ENCODE peak calls at places on chromosome 2, in five cellular contexts. Z is cardiac muscle cell; C is lower lobe of right lung; U is psoas muscle; H is CD8-positive, alpha-beta memory T cell. E is an unnamed sample. For H3K4me1, the result is how much of the 10 kb centered on the place peaks cover.

GRCh38 chr2:74426181-74426758 is 4.7 kb downstream of the WDR54 start:
- DNase-seq in Z (no peak), C (no peak), U (no peak), H (no peak), E (no peak)

GRCh38 chr2:37232131-37232933 is 874 bp downstream of the NDUFAF7 start:
- DNase-seq in Z (no peak), C (peak), U (peak), H (peak), E (no peak)

GRCh38 chr2:108370080-108370479 is 7.7 kb upstream of the SULT1C4 start:
- DNase-seq in Z (no peak), C (no peak), U (no peak), H (no peak), E (no peak)

GRCh38 chr2:141565597-141565996 is 565.2 kb downstream of the LRP1B start:
- DNase-seq in Z (no peak), C (no peak), U (no peak), H (no peak), E (no peak)

GRCh38 chr2:236308855-236309668 is 44.9 kb upstream of the ASB18 start:
- DNase-seq in Z (no peak), C (no peak), U (no peak), H (no peak), E (no peak)

GRCh38 chr2:88959480-88960204 is 268.2 kb downstream of the RPIA start:
- DNase-seq in Z (no peak), C (no peak), U (no peak), H (no peak), E (no peak)

GRCh38 chr2:72126186-72127100 is 21.2 kb downstream of the CYP26B1 start:
- DNase-seq in Z (no peak), C (no peak), U (no peak), H (no peak), E (no peak)

GRCh38 chr2:233460726-233461431 is 105.7 kb downstream of the USP40 start:
- DNase-seq in Z (no peak), C (peak), U (peak), H (no peak), E (no peak)

GRCh38 chr2:215436705-215437570 is 1.1 kb upstream of the FN1 start:
- DNase-seq in Z (no peak), C (peak), U (no peak), H (no peak), E (no peak)

GRCh38 chr2:241963223-241963622 is 93.7 kb downstream of the RTP5 start:
- DNase-seq in Z (no peak), C (no peak), U (no peak), H (no peak), E (no peak)
- H3K4me1 ChIP-seq in Z (under half), C (under half), U (under half), H (under half), E (under half)

DNA sequence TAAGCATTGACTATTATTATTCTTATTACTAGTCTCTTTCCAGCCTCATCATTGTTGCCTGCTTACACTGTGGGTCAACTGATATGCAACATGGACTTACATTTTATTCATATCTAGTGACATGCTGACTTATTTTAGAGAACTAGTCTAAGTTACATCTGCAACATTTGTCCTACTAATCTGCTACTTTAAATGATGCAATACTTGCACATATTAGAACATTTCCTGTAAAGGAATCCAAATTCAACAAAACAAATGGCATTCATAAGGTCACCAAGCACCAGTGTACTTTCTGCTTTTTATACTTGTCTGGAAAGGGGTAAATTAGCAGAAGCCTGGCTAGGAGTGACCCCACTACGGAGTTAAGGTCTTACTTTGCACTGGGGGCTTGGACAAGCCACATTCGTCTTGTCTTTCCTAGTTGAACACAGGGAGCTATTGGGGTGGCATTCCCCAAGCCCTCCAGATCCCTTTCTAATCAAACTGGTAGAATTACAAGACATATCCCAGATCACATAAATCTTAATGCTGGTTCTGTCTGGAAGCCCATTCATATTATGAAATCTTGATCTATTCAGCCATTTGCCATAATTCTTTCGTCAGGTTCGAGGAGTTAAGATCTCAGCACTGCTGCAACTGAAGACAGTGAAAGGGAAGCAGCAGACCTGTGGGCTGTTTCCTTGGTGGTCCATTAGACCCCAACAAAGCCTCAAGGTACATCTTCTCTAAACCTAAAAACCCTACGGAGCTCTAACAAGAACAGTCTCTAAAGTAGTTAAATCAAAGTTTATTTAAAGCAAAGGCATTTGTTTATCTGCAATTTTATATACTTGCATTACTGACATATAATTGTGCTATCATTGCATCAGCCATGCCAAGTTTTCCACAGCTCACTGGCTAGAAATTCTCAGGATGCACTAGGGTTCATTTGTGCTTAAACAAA is 49.9 kb upstream of the RTN4 start:
- DNase-seq in Z (no peak), C (no peak), U (no peak), H (no peak), E (no peak)
- H3K4me1 ChIP-seq in Z (under half), C (half or more), U (under half), H (under half), E (under half)

GRCh38 chr2:18830962-18831361 is 241.6 kb upstream of the NT5C1B start:
- DNase-seq in Z (no peak), C (no peak), U (no peak), H (no peak), E (no peak)
- H3K4me1 ChIP-seq in Z (half or more), C (under half), U (under half), H (under half), E (under half)

GRCh38 chr2:95315801-95316411 is 18.8 kb downstream of the KCNIP3 start:
- DNase-seq in Z (no peak), C (no peak), U (peak), H (no peak), E (no peak)
- H3K4me1 ChIP-seq in Z (under half), C (under half), U (under half), H (under half), E (under half)

DNA sequence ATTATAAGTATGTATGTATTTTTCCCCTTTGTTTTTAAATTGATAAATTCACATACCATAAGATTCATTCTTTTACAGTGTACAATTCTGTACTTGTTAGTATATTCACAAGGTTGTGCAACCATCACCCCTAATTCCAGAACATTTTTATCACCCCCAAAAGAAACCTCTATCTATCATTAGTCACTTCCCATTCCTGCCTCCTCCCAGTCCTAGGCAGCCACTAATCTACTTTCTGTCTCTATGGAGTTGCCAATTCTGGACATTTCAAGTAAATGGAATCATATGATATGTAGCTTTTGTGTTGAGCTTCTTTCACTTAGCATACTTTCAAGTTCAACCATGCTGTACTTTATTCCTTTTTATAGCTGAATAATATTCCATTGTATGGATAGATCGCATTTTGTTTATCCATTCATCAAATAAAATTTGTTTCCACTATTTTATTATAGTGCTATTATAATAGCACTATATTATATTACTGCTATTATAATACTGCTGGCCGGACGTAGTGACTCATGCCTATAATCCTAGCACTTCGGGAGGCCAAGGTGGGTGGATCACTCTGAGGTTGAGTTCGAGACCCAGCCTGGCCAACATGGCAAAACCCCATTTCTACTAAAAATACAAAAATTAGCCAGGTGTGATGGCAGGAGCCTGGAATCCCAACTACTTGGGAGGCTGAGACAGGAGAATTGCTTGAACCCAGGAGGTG is 10.9 kb downstream of the STARD7 start:
- DNase-seq in Z (no peak), C (no peak), U (no peak), H (no peak), E (no peak)
- H3K4me1 ChIP-seq in Z (under half), C (half or more), U (half or more), H (under half), E (under half)

GRCh38 chr2:147829106-147829505 is 15.7 kb upstream of the ACVR2A start:
- DNase-seq in Z (no peak), C (no peak), U (no peak), H (no peak), E (no peak)

GRCh38 chr2:147826615-147827375 is 18.0 kb upstream of the ACVR2A start:
- DNase-seq in Z (no peak), C (no peak), U (peak), H (no peak), E (no peak)

GRCh38 chr2:147818741-147819140 is 26.1 kb upstream of the ACVR2A start:
- DNase-seq in Z (no peak), C (no peak), U (no peak), H (no peak), E (no peak)

GRCh38 chr2:147824625-147825024 is 20.2 kb upstream of the ACVR2A start:
- DNase-seq in Z (no peak), C (no peak), U (no peak), H (no peak), E (no peak)
- H3K4me1 ChIP-seq in Z (under half), C (under half), U (under half), H (under half), E (under half)

DNA sequence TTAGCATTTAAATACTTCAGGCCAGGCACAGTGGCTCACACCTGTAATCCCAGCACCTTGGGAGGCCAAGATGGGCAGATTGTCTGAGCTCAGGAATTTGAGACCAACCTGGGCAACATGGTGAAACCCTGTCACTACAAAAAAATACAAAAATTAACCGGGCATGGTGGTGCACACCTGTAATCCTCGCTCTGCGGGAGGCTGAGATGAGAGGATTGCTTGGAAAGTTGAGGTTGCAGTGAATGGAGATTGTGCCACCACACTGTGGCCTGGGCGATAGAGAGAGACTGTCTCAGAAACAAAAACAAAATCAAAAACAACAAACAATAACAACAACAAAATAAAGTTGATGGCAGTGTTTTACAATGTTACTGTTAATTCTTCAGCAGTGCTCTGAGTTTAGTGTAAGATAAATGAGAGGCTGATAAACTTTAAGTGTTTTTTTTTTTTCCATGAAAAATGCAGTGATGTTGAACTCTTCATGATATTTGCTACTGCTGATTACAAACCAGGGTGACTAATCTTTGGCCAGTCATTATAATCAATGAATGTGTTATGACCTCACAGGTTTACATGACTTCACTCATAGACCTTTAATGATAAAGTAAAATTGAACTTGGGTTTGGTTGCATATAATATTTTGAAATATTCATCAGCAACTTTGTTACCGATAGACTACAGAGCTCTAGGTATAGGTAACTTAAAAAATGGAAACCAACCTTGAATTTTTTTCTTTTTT is 2.5 kb downstream of the ITGAV start:
- DNase-seq in Z (no peak), C (no peak), U (no peak), H (no peak), E (no peak)
- H3K4me1 ChIP-seq in Z (under half), C (under half), U (under half), H (under half), E (under half)

DNA sequence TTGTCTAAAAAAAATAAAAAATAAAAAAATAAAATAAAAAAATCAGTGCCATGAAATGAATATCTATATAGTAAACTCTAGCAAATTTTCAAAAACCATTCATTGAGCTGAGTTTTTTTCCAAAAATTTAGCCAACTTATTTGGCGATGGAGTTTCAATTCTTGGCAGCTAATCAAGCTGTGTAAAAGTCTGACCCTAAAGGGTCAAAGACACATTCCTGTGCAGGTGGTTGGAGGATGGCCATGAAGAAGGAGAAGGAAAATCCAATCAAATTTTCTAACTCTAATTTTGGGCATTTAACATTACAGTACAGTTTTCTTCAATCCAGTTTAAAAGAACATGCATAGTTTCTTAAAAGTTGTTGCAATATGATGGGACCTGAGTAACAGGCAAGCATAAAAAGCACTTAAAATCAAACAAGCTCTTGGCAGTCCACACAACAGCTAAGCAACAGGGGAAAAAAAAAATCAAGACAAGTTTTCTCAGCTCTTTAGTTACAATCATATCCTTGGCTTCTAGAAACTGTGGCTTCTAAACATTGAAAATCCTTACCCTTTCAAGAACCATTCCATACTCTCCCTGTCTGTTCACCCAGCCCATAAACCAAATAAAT is 54.5 kb downstream of the ACVR1 start:
- DNase-seq in Z (no peak), C (no peak), U (no peak), H (no peak), E (no peak)
- H3K4me1 ChIP-seq in Z (under half), C (under half), U (under half), H (under half), E (under half)

GRCh38 chr2:168804214-168804613 is 1.8 kb downstream of the NOSTRIN start:
- DNase-seq in Z (no peak), C (no peak), U (no peak), H (no peak), E (no peak)
- H3K4me1 ChIP-seq in Z (under half), C (under half), U (under half), H (under half), E (under half)

GRCh38 chr2:10336283-10336682 is 33.6 kb downstream of the HPCAL1 start:
- DNase-seq in Z (no peak), C (no peak), U (no peak), H (no peak), E (no peak)
- H3K4me1 ChIP-seq in Z (under half), C (under half), U (under half), H (half or more), E (under half)